ENCODE peak calls at places on chromosomes 11 and 22, in six cellular contexts. Y is germinal center, G is GM12865, R is mesenteric fat pad, U is BJ, E is brain microvascular endothelial cell. N is an unnamed sample.

GRCh38 chr11:22130462-22131053 is 62.3 kb upstream of the ANO5 start:
- DNase-seq in Y (no peak), G (no peak), R (no peak), U (no peak), E (no peak), N (no peak)

GRCh38 chr22:46025973-46026906 is 49.3 kb upstream of the WNT7B start:
- DNase-seq in Y (no peak), G (no peak), R (peak; percentile 83), U (no peak), E (no peak), N (no peak)

GRCh38 chr11:118953265-118953664 is 2.8 kb upstream of the UPK2 start:
- DNase-seq in Y (no peak), G (peak; percentile 68), R (no peak), U (no peak), E (peak; percentile 23), N (no peak)

GRCh38 chr11:128555606-128556005 is 31.8 kb downstream of the ETS1 start:
- DNase-seq in Y (no peak), G (no peak), R (no peak), U (no peak), E (no peak), N (no peak)

GRCh38 chr22:43554259-43554636 is 142.4 kb downstream of the MPPED1 start:
- DNase-seq in Y (no peak), G (no peak), R (peak; percentile 6), U (no peak), E (no peak), N (no peak)

GRCh38 chr11:1199689-1200610 is 22.9 kb upstream of the MUC5B start:
- DNase-seq in Y (no peak), G (no peak), R (peak; percentile 87), U (no peak), E (no peak), N (no peak)

GRCh38 chr11:1924646-1925372 is 5.3 kb downstream of the TNNT3 start:
- DNase-seq in Y (no peak), G (no peak), R (no peak), U (no peak), E (no peak), N (no peak)

GRCh38 chr11:79059171-79059570 is 381.7 kb downstream of the TENM4 start:
- DNase-seq in Y (no peak), G (no peak), R (no peak), U (no peak), E (no peak), N (no peak)

GRCh38 chr22:19622061-19622441 is 92.3 kb upstream of the SEPTIN5 start:
- DNase-seq in Y (peak; percentile 76), G (peak; percentile 67), R (no peak), U (no peak), E (no peak), N (no peak)

GRCh38 chr11:132894598-132894997 is 637.7 kb downstream of the OPCML start:
- DNase-seq in Y (no peak), G (no peak), R (no peak), U (no peak), E (no peak), N (no peak)

GRCh38 chr11:100918551-100919500 is 210.8 kb downstream of the PGR start:
- DNase-seq in Y (no peak), G (no peak), R (no peak), U (no peak), E (peak; percentile 36), N (peak; percentile 5)

GRCh38 chr22:29635734-29636357 is 32.4 kb downstream of the NF2 start:
- DNase-seq in Y (peak; percentile 36), G (peak; percentile 57), R (no peak), U (no peak), E (no peak), N (peak; percentile 37)

GRCh38 chr22:29093980-29094379 is 21.1 kb downstream of the KREMEN1 start:
- DNase-seq in Y (no peak), G (no peak), R (no peak), U (no peak), E (no peak), N (no peak)

GRCh38 chr11:17277024-17277584 is 565 bp downstream of the NUCB2 start:
- DNase-seq in Y (peak; percentile 42), G (peak; percentile 54), R (peak; percentile 86), U (peak; percentile 14), E (peak; percentile 17), N (no peak)

GRCh38 chr11:64935634-64936081 is at the start of gene GPHA2:
- DNase-seq in Y (no peak), G (no peak), R (no peak), U (no peak), E (no peak), N (peak; percentile 16)

GRCh38 chr11:128711136-128711535 is 17.3 kb downstream of the FLI1 start:
- DNase-seq in Y (no peak), G (no peak), R (no peak), U (peak; percentile 54), E (peak; percentile 77), N (no peak)